ENCODE peak calls at places on chromosomes 1 and 21, in six cellular contexts. O is tibial nerve, Z is testis, F is endothelial cell of umbilical vein, W is A549, J is GM12878. I is an unnamed sample.

GRCh38 chr1:174114788-174115448 is 44.4 kb upstream of the RABGAP1L start:
- DNase-seq in O (no peak), Z (no peak), F (peak), W (peak), J (no peak), I (peak)

GRCh38 chr1:202998836-202999750 is 8.1 kb upstream of the TMEM183A start:
- DNase-seq in O (peak), Z (peak), F (peak), W (peak), J (peak), I (no peak)

GRCh38 chr1:248828845-248829244 is 3.1 kb upstream of the SH3BP5L start:
- DNase-seq in O (no peak), Z (no peak), F (peak), W (peak), J (no peak), I (no peak)

GRCh38 chr21:37412603-37413360 is 46.2 kb downstream of the DYRK1A start:
- DNase-seq in O (no peak), Z (no peak), F (no peak), W (no peak), J (no peak), I (no peak)

GRCh38 chr1:42966688-42967609 is 8.3 kb upstream of the SLC2A1 start:
- DNase-seq in O (no peak), Z (no peak), F (peak), W (peak), J (no peak), I (peak)

GRCh38 chr1:7584157-7584556 is 186.9 kb upstream of the VAMP3 start:
- DNase-seq in O (no peak), Z (no peak), F (no peak), W (no peak), J (no peak), I (no peak)

GRCh38 chr1:17170571-17170970 is 34.4 kb upstream of the PADI1 start:
- DNase-seq in O (no peak), Z (no peak), F (no peak), W (no peak), J (no peak), I (no peak)

GRCh38 chr1:1212780-1213152 is 1.2 kb downstream of the TNFRSF4 start:
- DNase-seq in O (no peak), Z (no peak), F (peak), W (no peak), J (no peak), I (no peak)

GRCh38 chr1:38009088-38009840 is 3.3 kb upstream of the UTP11 start:
- DNase-seq in O (no peak), Z (no peak), F (peak), W (no peak), J (no peak), I (no peak)

GRCh38 chr1:180243517-180244221 is 13.6 kb downstream of the LHX4 start:
- DNase-seq in O (no peak), Z (no peak), F (no peak), W (peak), J (no peak), I (peak)

GRCh38 chr1:19488136-19488535 is 2.8 kb upstream of the CAPZB start:
- DNase-seq in O (no peak), Z (no peak), F (no peak), W (no peak), J (no peak), I (no peak)
- TF ChIP-seq POLR2A in O (no peak), Z (no peak), F (no peak), W (no peak), J (no peak), I (no peak)

GRCh38 chr1:47894718-47895393 is 102.3 kb downstream of the TRABD2B start:
- DNase-seq in O (no peak), Z (no peak), F (peak), W (peak), J (no peak), I (peak)
- TF ChIP-seq POLR2A in O (no peak), Z (no peak), F (no peak), W (no peak), J (no peak), I (no peak)

GRCh38 chr1:16145988-16146887 is 9.6 kb downstream of the EPHA2 start:
- DNase-seq in O (no peak), Z (peak), F (peak), W (peak), J (no peak), I (peak)
- TF ChIP-seq POLR2A in O (peak), Z (no peak), F (peak), W (no peak), J (no peak), I (peak)

DNA sequence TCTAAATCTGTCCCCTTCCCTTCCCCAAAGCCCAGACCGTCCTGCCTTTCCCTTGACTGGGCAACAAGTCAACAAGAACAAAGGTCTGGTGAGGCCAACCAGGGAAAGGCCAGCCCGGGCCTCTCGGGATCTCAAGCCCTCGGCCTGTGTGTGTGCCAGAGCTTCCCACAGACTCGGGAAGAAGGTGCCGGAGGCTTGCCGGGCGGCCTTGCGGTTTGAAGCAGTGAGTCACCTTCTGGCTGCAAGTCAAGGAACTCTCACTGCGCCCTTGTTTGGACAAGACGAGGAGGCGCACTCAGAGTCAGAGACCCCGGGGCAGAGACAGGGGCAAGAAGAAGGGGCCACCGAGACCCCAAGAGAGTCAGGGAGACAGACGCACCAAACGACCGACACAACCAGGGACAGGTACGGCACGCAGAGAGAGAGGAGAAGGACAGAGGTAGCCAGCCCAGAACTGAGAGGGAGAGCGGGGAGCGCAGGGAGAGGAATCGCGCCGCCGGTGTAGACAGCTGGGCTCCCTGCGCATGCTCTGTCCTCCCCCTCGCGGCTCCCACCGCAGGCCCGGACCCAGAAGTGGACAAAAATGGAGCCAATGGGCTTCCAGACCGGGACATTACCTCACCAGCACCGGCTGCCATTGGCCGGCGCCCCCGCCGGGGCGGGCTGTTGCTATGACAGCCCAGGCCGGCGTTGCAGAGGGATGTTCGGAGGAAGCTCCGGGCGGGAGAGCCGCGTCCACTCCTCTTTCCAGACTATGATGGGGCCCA is 66.6 kb upstream of the LAPTM5 start:
- DNase-seq in O (peak), Z (peak), F (peak), W (peak), J (peak), I (peak)
- TF ChIP-seq POLR2A in O (peak), Z (no peak), F (peak), W (peak), J (no peak), I (no peak)

DNA sequence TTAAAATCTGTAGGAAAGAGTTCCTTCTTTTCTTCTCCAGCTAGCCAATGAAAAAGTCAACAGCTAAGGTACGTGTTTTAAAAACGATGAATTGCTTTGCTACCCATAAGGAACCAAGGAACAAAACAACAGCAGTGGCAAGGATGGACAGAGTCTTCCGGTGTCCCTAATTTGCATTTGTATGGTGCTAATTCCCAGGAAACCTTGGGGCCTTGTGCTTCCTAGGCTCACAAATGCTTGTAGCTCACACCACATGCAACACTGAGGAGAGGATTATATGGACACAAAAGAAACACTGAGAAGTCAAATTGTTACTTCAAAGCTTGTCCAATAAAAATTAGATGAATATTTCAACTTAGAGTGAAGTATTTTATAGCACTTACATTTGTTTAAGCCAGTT is 1.8 kb upstream of the PGBD5 start:
- DNase-seq in O (no peak), Z (no peak), F (no peak), W (no peak), J (no peak), I (no peak)
- TF ChIP-seq POLR2A in O (no peak), Z (no peak), F (no peak), W (no peak), J (no peak), I (no peak)

I was measured in H54.